ENCODE peak calls at places on chromosomes 7 and 10, in five cellular contexts. G is CD4-positive, alpha-beta memory T cell; X is neural progenitor cell; H is left ventricle myocardium inferior; I is skeletal muscle cell. Q is an unnamed sample.

GRCh38 chr7:36535866-36536664 is 146.4 kb downstream of the ANLN start:
- DNase-seq in H (no peak), G (no peak), X (no peak), I (no peak), Q (no peak)

GRCh38 chr7:897771-898376 is 21.5 kb downstream of the GET4 start:
- DNase-seq in I (no peak), X (no peak), H (no peak), G (no peak), Q (no peak)

GRCh38 chr7:74364061-74364460 is 74.9 kb downstream of the CLIP2 start:
- DNase-seq in X (peak; percentile 26), I (no peak), H (no peak), G (no peak), Q (peak; percentile 77)

GRCh38 chr10:1047937-1048336 is 982 bp downstream of the IDI1 start:
- DNase-seq in H (no peak), I (no peak), X (peak; percentile 62), G (no peak), Q (peak; percentile 43)

GRCh38 chr10:48790740-48791044 is 106.0 kb downstream of the WDFY4 start:
- DNase-seq in G (no peak), X (no peak), I (no peak), H (no peak), Q (no peak)

GRCh38 chr10:28975891-28976471 is 298.7 kb downstream of the BAMBI start:
- DNase-seq in G (no peak), X (peak; percentile 34), H (no peak), I (peak; percentile 82), Q (no peak)

GRCh38 chr10:110410329-110411046 is 87.2 kb upstream of the DUSP5 start:
- DNase-seq in X (no peak), I (peak; percentile 95), G (no peak), H (no peak), Q (peak; percentile 73)

GRCh38 chr10:120581496-120581895 is 124.5 kb downstream of the PLPP4 start:
- DNase-seq in I (no peak), X (peak; percentile 18), H (no peak), G (no peak), Q (peak; percentile 85)

GRCh38 chr7:118104812-118105441 is 79.0 kb upstream of the LSM8 start:
- DNase-seq in I (no peak), X (no peak), H (no peak), G (no peak), Q (peak; percentile 40)

GRCh38 chr10:60093317-60093716 is 187.0 kb upstream of the CCDC6 start:
- DNase-seq in I (no peak), H (no peak), X (no peak), G (no peak), Q (no peak)

GRCh38 chr10:47033541-47034270 is 122.5 kb downstream of the PTPN20 start:
- DNase-seq in X (no peak), I (no peak), H (no peak), G (no peak), Q (no peak)

GRCh38 chr10:18340496-18341051 is 200.3 kb downstream of the CACNB2 start:
- DNase-seq in G (no peak), H (peak; percentile 34), X (peak; percentile 3), I (no peak), Q (peak; percentile 61)

GRCh38 chr10:131621784-131622624 is 278.8 kb upstream of the PPP2R2D start:
- DNase-seq in I (no peak), H (no peak), X (no peak), G (no peak), Q (peak; percentile 40)

GRCh38 chr7:106187613-106188350 is 75.7 kb upstream of the SYPL1 start:
- DNase-seq in H (no peak), I (no peak), G (no peak), X (no peak), Q (no peak)

GRCh38 chr7:9083837-9084236 is 650.4 kb downstream of the NXPH1 start:
- DNase-seq in G (no peak), I (no peak), X (no peak), H (no peak), Q (peak; percentile 19)

GRCh38 chr7:1113548-1113885 is 25.6 kb downstream of the GPER1 start:
- DNase-seq in I (no peak), H (peak; percentile 6), G (no peak), X (no peak), Q (no peak)

GRCh38 chr10:129774736-129775401 is 189.2 kb downstream of the EBF3 start:
- DNase-seq in G (no peak), X (no peak), I (no peak), H (no peak), Q (no peak)

GRCh38 chr10:97743169-97743945 is 6.4 kb downstream of the ZFYVE27 start:
- DNase-seq in G (no peak), X (no peak), I (no peak), H (no peak), Q (no peak)

GRCh38 chr7:118311121-118311803 is 86.8 kb downstream of the ANKRD7 start:
- DNase-seq in I (no peak), G (no peak), H (no peak), X (no peak), Q (no peak)

GRCh38 chr10:70135046-70135445 is 2.4 kb upstream of the AIFM2 start:
- DNase-seq in X (no peak), G (no peak), H (no peak), I (no peak), Q (no peak)

GRCh38 chr10:132798403-132798802 is 12.5 kb upstream of the NKX6-2 start:
- DNase-seq in I (no peak), H (no peak), G (no peak), X (no peak), Q (no peak)

GRCh38 chr7:44097064-44097932 is 6.8 kb upstream of the AEBP1 start:
- DNase-seq in G (no peak), H (no peak), I (no peak), X (no peak), Q (no peak)
- H3K4me3 ChIP-seq in G (no peak overlapping the region), H (no peak overlapping the region), I (no peak overlapping the region), X (no peak overlapping the region), Q (no peak overlapping the region)

GRCh38 chr7:41695661-41696322 is 7.1 kb downstream of the INHBA start:
- DNase-seq in X (no peak), I (no peak), G (no peak), H (no peak), Q (no peak)
- H3K4me3 ChIP-seq in X (no peak overlapping the region), I (peak overlapping the region; percentile 74), G (no peak overlapping the region), H (peak overlapping the region; percentile 54), Q (no peak overlapping the region)

GRCh38 chr10:35492387-35493195 is 112.5 kb upstream of the GJD4 start:
- DNase-seq in X (no peak), G (no peak), I (no peak), H (no peak), Q (no peak)

GRCh38 chr10:35497909-35498308 is 107.2 kb upstream of the GJD4 start:
- DNase-seq in H (no peak), I (no peak), G (no peak), X (no peak), Q (no peak)

GRCh38 chr10:35495521-35496238 is 109.5 kb upstream of the GJD4 start:
- DNase-seq in G (no peak), X (peak; percentile 15), I (no peak), H (no peak), Q (no peak)

GRCh38 chr10:35488228-35488627 is 116.9 kb upstream of the GJD4 start:
- DNase-seq in G (no peak), H (no peak), X (no peak), I (no peak), Q (no peak)

GRCh38 chr10:35493196-35494118 is 111.7 kb upstream of the GJD4 start:
- DNase-seq in I (no peak), X (no peak), H (no peak), G (no peak), Q (no peak)
- H3K4me3 ChIP-seq in I (no peak overlapping the region), X (no peak overlapping the region), H (no peak overlapping the region), G (no peak overlapping the region), Q (no peak overlapping the region)

GRCh38 chr10:75034714-75035258 is 76.7 kb upstream of the SAMD8 start:
- DNase-seq in X (no peak), H (no peak), G (no peak), I (no peak), Q (no peak)
- H3K4me3 ChIP-seq in X (no peak overlapping the region), H (peak overlapping the region; percentile 17), G (no peak overlapping the region), I (no peak overlapping the region), Q (no peak overlapping the region)

DNA sequence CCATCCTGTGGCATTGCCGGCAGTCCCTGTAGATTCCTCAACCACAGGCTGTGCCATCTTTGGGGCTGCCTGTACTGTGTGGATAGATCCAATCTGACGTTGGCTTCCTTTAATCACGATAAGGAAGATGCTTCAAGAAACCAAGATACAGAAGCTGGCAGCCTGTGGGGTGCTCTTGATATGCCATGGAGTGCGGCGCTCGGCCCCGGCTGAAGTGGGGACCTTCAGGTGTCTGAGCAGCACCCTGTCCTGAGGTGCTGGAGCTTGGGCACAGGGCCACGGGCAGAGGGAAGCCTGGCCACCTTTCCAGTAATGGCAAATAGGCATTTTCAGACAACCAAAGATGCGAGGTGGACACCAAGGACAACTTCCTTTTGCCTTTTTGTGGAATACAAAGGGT is 139.5 kb downstream of the ACTR3B start:
- DNase-seq in I (no peak), X (no peak), G (no peak), H (no peak), Q (no peak)
- H3K4me3 ChIP-seq in I (no peak overlapping the region), X (no peak overlapping the region), G (no peak overlapping the region), H (no peak overlapping the region), Q (no peak overlapping the region)

GRCh38 chr7:103811315-103811714 is 178.1 kb downstream of the RELN start:
- DNase-seq in H (no peak), X (no peak), I (no peak), G (no peak), Q (no peak)

GRCh38 chr7:103810112-103810744 is 179.2 kb downstream of the RELN start:
- DNase-seq in G (no peak), I (no peak), X (peak; percentile 21), H (no peak), Q (no peak)

GRCh38 chr7:103809229-103809994 is 180.0 kb downstream of the RELN start:
- DNase-seq in G (no peak), I (no peak), H (no peak), X (no peak), Q (peak; percentile 16)

GRCh38 chr7:103813970-103814369 is 175.5 kb downstream of the RELN start:
- DNase-seq in I (no peak), H (no peak), G (no peak), X (no peak), Q (no peak)

GRCh38 chr7:103811997-103812396 is 177.5 kb downstream of the RELN start:
- DNase-seq in X (no peak), I (no peak), H (no peak), G (peak; percentile 17), Q (peak; percentile 7)
- H3K4me3 ChIP-seq in X (no peak overlapping the region), I (no peak overlapping the region), H (no peak overlapping the region), G (no peak overlapping the region), Q (no peak overlapping the region)

DNA sequence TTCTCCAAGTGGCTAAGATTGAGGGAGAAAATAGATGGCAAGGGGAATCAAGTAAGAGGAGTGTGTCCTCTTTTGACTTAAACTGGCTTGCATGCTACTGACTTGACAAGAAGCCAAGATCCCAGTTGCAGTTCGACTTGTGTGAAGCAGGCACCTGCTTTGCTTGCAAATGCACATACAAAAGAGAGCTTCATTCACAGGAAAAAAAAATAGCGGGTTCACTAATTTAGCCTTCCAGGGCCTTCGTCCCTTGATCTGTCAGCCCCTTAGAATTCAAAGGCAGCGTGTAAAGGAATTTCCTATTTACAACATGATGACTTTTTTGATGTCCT is 192.1 kb downstream of the CELF2 start:
- DNase-seq in G (no peak), I (no peak), X (no peak), H (no peak), Q (no peak)
- H3K4me3 ChIP-seq in G (peak overlapping the region; percentile 32), I (no peak overlapping the region), X (no peak overlapping the region), H (no peak overlapping the region), Q (no peak overlapping the region)

Q was measured in mesendoderm.